ENCODE peak calls at places on chromosomes 4 and X, in five cellular contexts. H is natural killer cell, Y is pancreas, S is heart left ventricle, N is HepG2. J is an unnamed sample.

GRCh38 chr4:80219301-80220025 is 22.2 kb downstream of the PRDM8 start:
- ATAC-seq in H (no peak), Y (no peak), S (no peak), N (no peak), J (no peak)

GRCh38 chr4:165448700-165449099 is 69.9 kb downstream of the CPE start:
- ATAC-seq in H (no peak), Y (no peak), S (no peak), N (no peak), J (no peak)

GRCh38 chr4:80610199-80610598 is 274.7 kb downstream of the CFAP299 start:
- ATAC-seq in H (no peak), Y (no peak), S (no peak), N (no peak), J (no peak)

GRCh38 chrX:11665144-11666040 is at the start of gene ARHGAP6:
- ATAC-seq in H (no peak), Y (peak), S (peak), N (peak), J (peak)

GRCh38 chr4:184117662-184118199 is 99.9 kb downstream of the ENPP6 start:
- ATAC-seq in H (no peak), Y (no peak), S (no peak), N (no peak), J (no peak)

GRCh38 chr4:37431417-37431743 is 186.8 kb downstream of the NWD2 start:
- ATAC-seq in H (no peak), Y (peak), S (no peak), N (peak), J (no peak)

GRCh38 chrX:23616361-23616760 is 50.9 kb upstream of the PRDX4 start:
- ATAC-seq in H (no peak), Y (peak), S (no peak), N (no peak), J (no peak)

GRCh38 chrX:53115550-53115874 is 21.6 kb downstream of the KANTR start:
- ATAC-seq in H (no peak), Y (no peak), S (no peak), N (no peak), J (no peak)

GRCh38 chr4:2354127-2354526 is 64.3 kb downstream of the ZFYVE28 start:
- ATAC-seq in H (peak), Y (no peak), S (no peak), N (peak), J (no peak)

GRCh38 chr4:122500852-122501501 is 44.5 kb upstream of the IL2 start:
- ATAC-seq in H (no peak), Y (peak), S (no peak), N (no peak), J (no peak)

GRCh38 chr4:170008376-170008775 is 17.8 kb downstream of the MFAP3L start:
- ATAC-seq in H (no peak), Y (no peak), S (no peak), N (peak), J (no peak)

GRCh38 chrX:68421651-68422050 is 11.6 kb downstream of the OPHN1 start:
- ATAC-seq in H (no peak), Y (no peak), S (peak), N (no peak), J (no peak)

GRCh38 chrX:105471597-105471996 is 251.1 kb upstream of the TEX13A start:
- ATAC-seq in H (no peak), Y (no peak), S (no peak), N (no peak), J (no peak)

GRCh38 chr4:75547647-75548387 is 8.0 kb upstream of the ODAPH start:
- ATAC-seq in H (no peak), Y (no peak), S (peak), N (peak), J (no peak)

GRCh38 chr4:8171941-8172924 is 13.6 kb upstream of the ABLIM2 start:
- ATAC-seq in H (no peak), Y (no peak), S (no peak), N (no peak), J (no peak)

GRCh38 chr4:8176547-8177399 is 18.2 kb upstream of the ABLIM2 start:
- ATAC-seq in H (peak), Y (peak), S (peak), N (peak), J (peak)

GRCh38 chr4:8175686-8176085 is 17.1 kb upstream of the ABLIM2 start:
- ATAC-seq in H (no peak), Y (no peak), S (no peak), N (no peak), J (no peak)

GRCh38 chr4:8174970-8175369 is 16.4 kb upstream of the ABLIM2 start:
- ATAC-seq in H (no peak), Y (no peak), S (no peak), N (no peak), J (no peak)

GRCh38 chr4:8173641-8174242 is 15.1 kb upstream of the ABLIM2 start:
- ATAC-seq in H (no peak), Y (no peak), S (no peak), N (peak), J (no peak)
- TF ChIP-seq CTCF in H (no peak), Y (no peak), S (no peak), N (peak), J (no peak)

GRCh38 chrX:79366888-79367749 is at the start of gene ITM2A:
- ATAC-seq in H (peak), Y (peak), S (peak), N (no peak), J (peak)
- TF ChIP-seq CTCF in H (no peak), Y (no peak), S (no peak), N (no peak), J (no peak)

DNA sequence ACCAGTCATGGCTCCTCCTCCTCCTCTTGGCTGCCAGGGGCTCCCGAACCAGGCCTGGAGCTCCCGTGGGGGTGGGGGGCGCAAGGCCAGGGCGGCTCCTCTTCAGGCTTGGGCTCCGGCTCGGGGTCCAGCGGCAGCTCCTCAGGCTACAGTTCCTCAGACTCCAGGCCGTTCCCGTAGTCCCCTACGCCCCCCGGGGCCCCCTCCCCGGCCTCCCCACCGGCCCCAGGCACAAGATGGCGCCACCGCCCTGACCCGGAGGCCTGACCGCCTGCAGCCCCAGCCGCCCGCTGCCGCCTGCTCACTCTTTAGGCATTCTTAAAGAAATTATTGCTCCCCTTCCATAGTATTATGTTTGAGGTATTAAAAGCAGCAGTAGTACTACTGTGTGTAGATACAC is 54.5 kb downstream of the TAF1 start:
- ATAC-seq in H (no peak), Y (no peak), S (no peak), N (no peak), J (no peak)
- TF ChIP-seq CTCF in H (no peak), Y (no peak), S (no peak), N (no peak), J (no peak)

GRCh38 chr4:152579916-152580315 is 44.0 kb upstream of the FBXW7 start:
- ATAC-seq in H (no peak), Y (no peak), S (no peak), N (no peak), J (no peak)

GRCh38 chr4:152578670-152579069 is 42.8 kb upstream of the FBXW7 start:
- ATAC-seq in H (no peak), Y (no peak), S (no peak), N (no peak), J (no peak)

GRCh38 chr4:152577708-152578421 is 42.0 kb upstream of the FBXW7 start:
- ATAC-seq in H (no peak), Y (no peak), S (no peak), N (no peak), J (no peak)

GRCh38 chr4:152581536-152582160 is 45.8 kb upstream of the FBXW7 start:
- ATAC-seq in H (no peak), Y (no peak), S (no peak), N (peak), J (no peak)

DNA sequence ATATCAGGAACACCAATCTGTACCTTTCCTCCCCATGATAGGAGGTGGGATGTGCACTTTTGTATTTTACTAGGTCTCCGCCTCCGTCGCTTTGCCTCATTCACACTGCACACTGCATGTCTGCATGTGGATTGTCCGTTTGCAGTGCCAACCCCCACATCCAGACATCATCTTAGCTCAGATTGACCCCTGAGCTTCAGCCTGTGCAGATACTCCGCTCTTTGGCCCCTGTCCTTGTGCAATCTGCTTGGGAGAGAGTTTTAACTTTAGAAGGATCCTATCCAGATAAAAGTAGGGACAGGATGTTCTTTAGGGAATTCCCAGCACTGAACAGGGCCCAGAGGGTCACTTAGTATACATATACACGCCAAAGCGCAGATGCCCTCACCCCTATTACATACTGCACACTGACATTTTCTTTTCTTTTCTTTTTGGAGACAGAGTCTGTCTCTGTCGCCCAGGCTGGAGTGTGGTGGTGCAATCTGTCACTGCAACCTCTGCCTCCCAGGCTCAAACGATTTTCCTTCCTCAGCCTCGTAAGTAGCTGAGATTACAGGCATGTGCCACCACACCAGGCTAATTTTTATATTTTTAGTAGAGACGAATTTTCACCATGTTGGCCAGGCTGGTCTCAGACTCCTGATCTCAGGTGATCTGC is 43.3 kb upstream of the FBXW7 start:
- ATAC-seq in H (no peak), Y (no peak), S (no peak), N (peak), J (no peak)
- TF ChIP-seq CTCF in H (no peak), Y (no peak), S (no peak), N (no peak), J (no peak)

J was measured in gastroesophageal sphincter.